ENCODE peak calls at places on chromosomes 1 and 21, in nine cellular contexts. E, C, L, Q, R, N, I, B and V are unnamed samples.

GRCh38 chr1:180926164-180926981 is 13.7 kb downstream of the KIAA1614 start:
- DNase-seq in Q (no peak), L (peak), N (peak), C (no peak), I (peak), E (peak), B (no peak), R (no peak), V (peak)

GRCh38 chr21:14607262-14607661 is 61.1 kb upstream of the SAMSN1 start:
- DNase-seq in Q (no peak), R (no peak), N (no peak), C (no peak), B (no peak), E (no peak), L (no peak), I (no peak), V (no peak)

GRCh38 chr1:13573586-13573985 is 10.0 kb upstream of the PDPN start:
- DNase-seq in L (no peak), R (no peak), N (no peak), E (no peak), Q (no peak), I (no peak), C (no peak), B (no peak), V (no peak)

GRCh38 chr1:157932082-157932481 is 61.4 kb upstream of the KIRREL1 start:
- DNase-seq in R (no peak), Q (no peak), I (no peak), E (no peak), N (no peak), B (no peak), C (no peak), L (no peak), V (no peak)

GRCh38 chr21:15749045-15749867 is 19.5 kb downstream of the USP25 start:
- DNase-seq in L (no peak), I (no peak), E (no peak), R (no peak), C (no peak), Q (no peak), N (no peak), B (no peak), V (no peak)

GRCh38 chr1:26493905-26494304 is 21.7 kb downstream of the HMGN2 start:
- DNase-seq in E (no peak), I (no peak), Q (no peak), B (no peak), R (no peak), L (no peak), N (no peak), C (no peak), V (no peak)

GRCh38 chr1:31957701-31958674 is 19.8 kb upstream of the PTP4A2 start:
- DNase-seq in C (no peak), B (no peak), I (no peak), R (no peak), N (no peak), E (peak), L (peak), Q (peak), V (no peak)

GRCh38 chr1:207430602-207431001 is 23.5 kb upstream of the CR2 start:
- DNase-seq in E (no peak), N (no peak), C (no peak), R (no peak), Q (no peak), L (no peak), I (no peak), B (no peak), V (no peak)

GRCh38 chr1:241115784-241116183 is 241.2 kb downstream of the RGS7 start:
- DNase-seq in I (no peak), N (no peak), C (no peak), E (no peak), L (no peak), Q (no peak), R (no peak), B (no peak), V (no peak)

GRCh38 chr21:46307625-46308024 is 16.0 kb downstream of the C21orf58 start:
- DNase-seq in I (no peak), R (no peak), E (no peak), Q (no peak), C (no peak), N (no peak), B (no peak), L (no peak), V (peak)

GRCh38 chr1:110508038-110508437 is 10.9 kb downstream of the KCNA10 start:
- DNase-seq in C (no peak), N (no peak), E (peak), R (no peak), Q (peak), I (no peak), L (peak), B (peak), V (no peak)

GRCh38 chr1:41900611-41901444 is 17.9 kb downstream of the HIVEP3 start:
- DNase-seq in Q (no peak), L (no peak), N (no peak), E (no peak), B (peak), I (no peak), R (no peak), C (no peak), V (peak)

GRCh38 chr1:230174765-230175747 is 108.0 kb downstream of the GALNT2 start:
- DNase-seq in B (peak), I (no peak), R (no peak), N (peak), E (no peak), C (no peak), Q (no peak), L (no peak), V (no peak)

GRCh38 chr21:17727361-17727760 is 91.8 kb downstream of the C21orf91 start:
- DNase-seq in C (no peak), I (no peak), E (no peak), R (no peak), Q (no peak), N (no peak), B (no peak), L (no peak), V (no peak)
- TF ChIP-seq POLR2A in C (no peak), I (no peak), E (no peak), R (no peak), Q (no peak), N (no peak), B (no peak), L (no peak), V (no peak)

DNA sequence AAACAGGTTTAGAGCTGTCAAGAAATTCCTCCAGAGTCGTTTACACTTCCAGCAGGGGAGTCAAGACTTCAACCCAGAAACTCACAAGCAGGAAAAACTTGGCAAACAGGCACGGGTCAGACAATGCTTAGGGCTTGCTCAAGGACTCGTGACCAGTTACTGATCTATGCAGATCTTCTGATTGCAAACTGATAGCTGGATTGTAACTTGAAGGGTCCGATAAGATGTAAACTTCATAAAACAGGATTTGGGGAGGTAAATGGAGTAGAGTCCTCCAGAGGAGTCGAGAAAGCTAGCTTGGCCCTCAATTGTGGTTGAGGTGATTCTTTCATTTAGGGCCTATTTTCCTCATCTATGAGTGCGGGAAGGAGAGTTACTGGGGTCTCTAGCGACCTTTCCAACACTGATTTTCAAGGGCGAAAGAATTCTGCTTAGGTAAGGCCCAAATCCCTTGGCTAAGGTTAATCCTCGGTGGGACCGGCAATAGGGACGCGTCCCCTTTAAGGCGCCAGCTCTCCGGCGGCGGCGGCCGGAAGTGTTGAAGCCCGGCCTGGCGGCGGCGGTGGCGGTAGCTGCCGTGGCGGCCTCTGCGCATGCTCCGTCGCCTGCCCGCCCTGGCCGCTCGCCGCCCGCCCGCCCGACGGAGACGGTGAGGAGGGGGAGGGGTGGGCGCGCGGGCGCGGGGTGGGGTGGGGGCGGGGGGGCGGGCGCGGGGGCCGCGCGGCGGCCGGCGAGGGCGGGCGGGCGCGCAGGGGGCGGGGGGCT is at the start of gene GMEB1:
- DNase-seq in E (peak), I (peak), Q (peak), C (peak), R (peak), L (peak), B (peak), N (peak), V (peak)
- TF ChIP-seq POLR2A in E (no peak), I (no peak), Q (no peak), C (peak), R (no peak), L (no peak), B (no peak), N (no peak), V (no peak)

DNA sequence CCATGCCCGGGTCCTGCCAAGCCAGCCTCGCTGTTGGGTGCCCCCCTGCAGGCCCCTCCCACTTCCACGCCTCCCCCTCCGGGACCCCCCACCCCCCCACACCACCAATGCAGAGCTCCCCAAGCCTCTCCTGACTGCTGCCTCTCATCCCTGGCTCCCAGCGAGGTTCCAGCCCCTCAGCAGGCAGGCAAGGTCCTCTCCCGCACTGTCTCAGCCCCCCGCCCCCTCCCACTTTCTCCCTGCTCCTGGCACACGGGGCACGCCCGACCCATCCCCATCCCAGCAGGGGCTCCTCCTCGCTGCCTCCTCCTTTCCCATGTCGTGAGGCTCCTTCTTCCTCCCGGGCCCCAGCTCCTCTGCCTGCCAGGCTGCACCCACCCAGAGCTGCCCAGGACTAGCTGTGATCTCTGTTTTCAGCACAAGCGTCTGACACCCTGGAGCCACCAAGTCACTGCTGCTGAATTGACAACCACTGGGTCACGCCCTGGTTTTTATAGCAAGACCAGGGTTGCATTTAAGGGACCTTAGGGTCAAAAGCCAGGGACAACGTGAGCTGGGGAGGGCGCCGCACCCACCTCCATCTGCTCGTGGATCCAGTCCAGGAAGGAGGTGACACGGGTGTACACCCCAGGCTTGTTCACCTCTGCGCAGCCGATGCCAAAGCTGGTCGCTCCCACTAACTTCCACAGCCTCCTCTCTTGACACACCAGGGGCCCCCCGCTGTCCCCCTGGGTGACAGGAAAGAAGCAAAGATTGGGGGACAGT is 9.0 kb upstream of the TFF1 start:
- DNase-seq in C (no peak), L (no peak), I (no peak), N (no peak), R (no peak), Q (no peak), E (no peak), B (peak), V (no peak)
- TF ChIP-seq POLR2A in C (no peak), L (no peak), I (no peak), N (no peak), R (no peak), Q (no peak), E (no peak), B (peak), V (no peak)

DNA sequence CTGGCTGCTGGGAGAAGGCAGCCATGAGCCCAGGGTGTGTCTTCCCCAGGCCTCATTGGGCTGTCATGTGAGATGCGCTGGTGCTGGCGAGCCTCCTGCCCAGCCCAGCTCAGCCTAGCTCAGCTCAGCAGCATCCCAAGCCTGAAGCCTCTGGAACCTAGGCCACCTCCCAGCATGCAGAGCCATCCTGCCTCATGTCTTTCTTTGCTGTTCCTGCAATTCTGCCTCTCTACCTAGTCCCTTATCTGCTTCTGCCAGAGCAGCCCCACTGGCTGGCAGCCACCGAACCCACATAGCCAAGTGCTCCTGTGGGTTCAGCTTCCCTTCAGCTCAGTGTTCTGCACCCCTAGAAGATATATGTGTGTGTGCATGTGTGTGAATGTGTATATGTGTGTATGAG is 291.6 kb upstream of the VAMP3 start:
- DNase-seq in C (no peak), B (no peak), E (no peak), I (no peak), R (no peak), Q (no peak), L (no peak), N (no peak), V (no peak)
- TF ChIP-seq POLR2A in C (no peak), B (no peak), E (no peak), I (no peak), R (no peak), Q (no peak), L (no peak), N (no peak), V (no peak)

DNA sequence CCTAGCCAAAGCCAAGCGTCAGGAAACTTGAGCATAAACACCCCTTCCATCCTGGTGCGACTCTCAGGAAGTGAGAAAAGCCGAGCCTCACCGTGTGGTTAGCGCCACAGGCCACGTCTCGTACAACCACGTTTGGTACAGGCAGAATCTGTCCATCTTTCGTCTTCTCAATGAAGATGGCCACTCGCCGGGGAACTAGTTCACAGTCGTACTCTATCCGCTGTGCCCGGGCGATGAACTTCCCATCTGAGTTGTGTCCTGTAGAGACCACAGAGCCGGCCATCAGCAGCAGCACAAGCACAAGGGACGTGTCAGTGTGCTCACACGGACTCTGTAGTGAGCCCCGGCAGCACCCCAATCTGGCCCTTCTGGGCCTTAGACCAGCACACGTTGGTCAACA is 23.1 kb downstream of the RCC2 start:
- DNase-seq in C (no peak), I (no peak), R (no peak), B (no peak), N (no peak), L (no peak), E (no peak), Q (no peak), V (no peak)
- TF ChIP-seq POLR2A in C (no peak), I (no peak), R (no peak), B (no peak), N (no peak), L (no peak), E (no peak), Q (no peak), V (no peak)

DNA sequence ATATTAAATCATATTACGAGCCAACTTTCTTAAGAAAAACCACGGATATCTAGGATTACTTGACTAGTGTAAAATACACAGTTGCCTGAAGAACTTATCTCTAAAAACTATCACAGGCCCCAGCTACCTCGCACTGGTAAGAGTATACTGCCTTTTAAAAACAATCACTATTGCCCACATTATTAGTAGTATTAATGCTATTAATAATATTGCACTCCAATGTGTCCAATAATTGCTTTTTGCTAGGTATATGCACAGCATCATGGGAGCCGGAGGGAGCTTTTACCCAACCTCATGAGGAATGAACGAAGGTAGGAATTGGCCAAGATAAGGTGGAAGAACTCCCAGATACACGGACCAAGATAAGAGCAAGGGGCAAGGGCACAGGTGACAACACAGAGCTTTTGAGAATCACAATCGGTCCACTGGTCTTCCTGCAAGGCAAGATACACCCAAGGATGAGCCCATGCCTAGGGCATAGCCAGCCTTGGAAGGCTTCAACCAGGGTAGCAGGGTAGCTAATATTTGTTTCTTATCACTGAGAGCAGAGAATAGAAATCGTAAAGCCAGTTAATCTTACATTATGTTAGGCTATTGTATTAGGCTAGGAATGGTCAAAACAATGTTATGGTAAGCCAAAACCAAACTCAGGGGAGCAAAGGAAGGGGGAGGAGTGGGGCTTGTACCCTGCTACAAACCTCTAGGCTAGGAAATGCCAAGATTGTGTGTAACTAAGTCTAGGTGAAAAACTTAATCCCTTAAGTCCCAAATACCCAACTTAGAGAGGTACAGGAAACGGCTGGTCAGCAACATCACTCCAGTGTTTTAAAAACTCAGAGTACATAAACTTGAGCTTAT is 9.4 kb downstream of the GLUL start:
- DNase-seq in E (no peak), R (no peak), C (no peak), B (no peak), I (no peak), Q (peak), N (no peak), L (no peak), V (no peak)
- TF ChIP-seq POLR2A in E (no peak), R (no peak), C (no peak), B (no peak), I (no peak), Q (peak), N (no peak), L (no peak), V (no peak)

GRCh38 chr21:27480841-27481261 is 514.0 kb upstream of the ADAMTS5 start:
- DNase-seq in Q (no peak), C (no peak), L (no peak), E (no peak), B (no peak), N (no peak), R (no peak), I (no peak), V (peak)

GRCh38 chr21:27476696-27477095 is 509.8 kb upstream of the ADAMTS5 start:
- DNase-seq in Q (no peak), C (no peak), I (peak), R (no peak), L (no peak), B (no peak), N (no peak), E (no peak), V (no peak)

GRCh38 chr21:27477321-27477720 is 510.4 kb upstream of the ADAMTS5 start:
- DNase-seq in E (no peak), B (no peak), I (no peak), N (no peak), L (no peak), R (no peak), Q (no peak), C (no peak), V (no peak)

GRCh38 chr21:27475363-27475955 is 508.6 kb upstream of the ADAMTS5 start:
- DNase-seq in R (no peak), Q (no peak), C (no peak), E (no peak), L (no peak), B (no peak), I (no peak), N (no peak), V (no peak)
- TF ChIP-seq POLR2A in R (no peak), Q (no peak), C (no peak), E (no peak), L (no peak), B (no peak), I (no peak), N (no peak), V (no peak)

GRCh38 chr21:44751799-44752636 is 40.6 kb upstream of the TSPEAR start:
- DNase-seq in I (no peak), C (no peak), E (no peak), L (no peak), N (no peak), R (no peak), B (no peak), Q (no peak), V (no peak)
- TF ChIP-seq POLR2A in I (no peak), C (no peak), E (no peak), L (no peak), N (no peak), R (no peak), B (no peak), Q (no peak), V (no peak)

GRCh38 chr1:234610582-234611152 is 689 bp upstream of the IRF2BP2 start:
- DNase-seq in I (peak), R (peak), E (peak), N (peak), Q (peak), C (peak), B (peak), L (peak), V (peak)

GRCh38 chr1:234611799-234612351 is 1.9 kb upstream of the IRF2BP2 start:
- DNase-seq in I (peak), B (peak), R (no peak), E (peak), N (peak), Q (peak), L (peak), C (no peak), V (no peak)

GRCh38 chr1:234610061-234610581 is at the start of gene IRF2BP2:
- DNase-seq in E (peak), Q (peak), I (peak), N (peak), L (peak), B (peak), C (peak), R (peak), V (no peak)

GRCh38 chr1:234612352-234613127 is 2.6 kb upstream of the IRF2BP2 start:
- DNase-seq in I (peak), C (peak), R (peak), N (peak), E (peak), L (peak), B (peak), Q (peak), V (peak)

DNA sequence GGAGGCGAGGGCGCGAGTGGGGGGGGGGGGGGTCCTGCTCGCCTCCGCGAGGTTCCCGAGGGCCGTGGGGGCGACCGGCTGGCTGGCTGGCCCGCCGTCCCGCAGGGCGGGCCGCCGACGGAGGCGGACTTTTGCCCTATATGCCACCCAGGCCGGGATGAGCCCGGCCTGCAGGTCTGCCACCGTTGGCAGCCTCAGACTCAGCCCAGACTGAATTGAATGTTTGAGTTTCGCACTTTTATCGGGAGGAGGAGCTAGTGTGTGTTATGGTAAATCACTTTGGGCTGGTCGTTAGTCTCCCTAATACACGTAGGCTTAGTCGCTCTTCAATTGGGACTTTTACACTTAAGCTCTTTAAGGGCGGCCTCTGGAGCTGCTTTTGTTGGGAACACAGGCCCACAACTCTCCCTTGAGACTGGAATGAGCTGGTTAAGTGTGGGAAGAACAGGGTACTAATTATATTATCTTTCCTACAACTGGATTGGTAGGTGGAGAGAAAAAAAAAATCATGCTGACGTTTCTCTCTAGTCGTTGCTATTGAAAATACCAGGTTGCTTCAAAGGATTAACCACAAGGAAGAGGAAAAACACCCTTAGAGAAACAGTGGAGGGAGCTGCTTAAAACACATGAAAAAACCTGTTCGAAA is 1.3 kb upstream of the IRF2BP2 start:
- DNase-seq in I (no peak), B (no peak), L (peak), R (peak), Q (peak), E (no peak), C (peak), N (peak), V (no peak)
- TF ChIP-seq POLR2A in I (no peak), B (peak), L (no peak), R (peak), Q (no peak), E (no peak), C (no peak), N (no peak), V (peak)